ENCODE peak calls at places on chromosomes 13 and 19, in five cellular contexts. E is H1, S is HCT116, K is K562, M is GM12878. U is an unnamed sample.

GRCh38 chr19:33736158-33736557 is 60.5 kb upstream of the KCTD15 start:
- DNase-seq in E (no peak), S (no peak), K (no peak), M (no peak), U (no peak)

GRCh38 chr13:84823528-84823927 is 941.3 kb upstream of the SLITRK1 start:
- DNase-seq in E (no peak), S (no peak), K (no peak), M (no peak), U (no peak)

GRCh38 chr19:2646866-2647535 is 55.5 kb downstream of the GNG7 start:
- DNase-seq in E (no peak), S (no peak), K (no peak), M (no peak), U (no peak)

GRCh38 chr13:106490177-106490576 is 45.3 kb downstream of the EFNB2 start:
- DNase-seq in E (no peak), S (no peak), K (no peak), M (no peak), U (no peak)

GRCh38 chr19:21751379-21751778 is 16.0 kb downstream of the ZNF100 start:
- DNase-seq in E (no peak), S (no peak), K (no peak), M (no peak), U (peak; percentile 1)

GRCh38 chr19:15115080-15115479 is 7.9 kb downstream of the SYDE1 start:
- DNase-seq in E (no peak), S (no peak), K (no peak), M (no peak), U (no peak)

GRCh38 chr19:6734096-6734696 is 3.2 kb downstream of the GPR108 start:
- DNase-seq in E (no peak), S (no peak), K (peak; percentile 68), M (no peak), U (no peak)

GRCh38 chr13:100526299-100527030 is 62.1 kb downstream of the GGACT start:
- DNase-seq in E (no peak), S (no peak), K (no peak), M (no peak), U (no peak)

GRCh38 chr19:10729406-10729805 is 11.5 kb downstream of the DNM2 start:
- DNase-seq in E (no peak), S (no peak), K (no peak), M (no peak), U (no peak)

GRCh38 chr13:51347099-51347498 is 7.6 kb downstream of the SERPINE3 start:
- DNase-seq in E (no peak), S (no peak), K (no peak), M (no peak), U (no peak)

GRCh38 chr13:63463782-63464610 is 2048.3 kb upstream of the PCDH20 start:
- DNase-seq in E (no peak), S (no peak), K (no peak), M (peak; percentile 21), U (no peak)

GRCh38 chr13:82627183-82627582 is 1255.1 kb downstream of the SLITRK1 start:
- DNase-seq in E (no peak), S (no peak), K (no peak), M (no peak), U (no peak)

GRCh38 chr19:48554385-48555091 is 2.6 kb downstream of the SULT2B1 start:
- DNase-seq in E (peak; percentile 75), S (no peak), K (no peak), M (no peak), U (peak; percentile 67)

GRCh38 chr13:51645154-51645650 is 60.9 kb downstream of the WDFY2 start:
- DNase-seq in E (no peak), S (no peak), K (no peak), M (no peak), U (no peak)

GRCh38 chr19:56125806-56126590 is 4.9 kb upstream of the ZNF787 start:
- DNase-seq in E (no peak), S (no peak), K (peak; percentile 92), M (no peak), U (no peak)

GRCh38 chr19:18589380-18590272 is 1.0 kb downstream of the REX1BD start:
- DNase-seq in E (peak; percentile 87), S (peak; percentile 73), K (peak; percentile 83), M (no peak), U (peak; percentile 65)

GRCh38 chr19:10797541-10798256 is 38.3 kb downstream of the TMED1 start:
- DNase-seq in E (no peak), S (no peak), K (no peak), M (peak; percentile 74), U (no peak)

GRCh38 chr19:8500158-8500557 is 2.3 kb downstream of the PRAM1 start:
- DNase-seq in E (no peak), S (no peak), K (no peak), M (no peak), U (no peak)

GRCh38 chr13:112143046-112143752 is 76.2 kb downstream of the SOX1 start:
- DNase-seq in E (no peak), S (no peak), K (no peak), M (no peak), U (no peak)

GRCh38 chr13:65336916-65337315 is 1893.2 kb downstream of the PCDH9 start:
- DNase-seq in E (no peak), S (no peak), K (no peak), M (no peak), U (no peak)

GRCh38 chr19:54561840-54562239 is 11.8 kb upstream of the LILRA2 start:
- DNase-seq in E (no peak), S (no peak), K (peak; percentile 29), M (no peak), U (no peak)

GRCh38 chr13:43307921-43308433 is 284.6 kb downstream of the DNAJC15 start:
- DNase-seq in E (no peak), S (no peak), K (peak; percentile 4), M (peak; percentile 68), U (peak; percentile 86)

GRCh38 chr19:35644987-35645679 is 3.0 kb upstream of the COX6B1 start:
- DNase-seq in E (peak; percentile 98), S (peak; percentile 56), K (peak; percentile 91), M (no peak), U (peak; percentile 53)

GRCh38 chr19:2171349-2172145 is 7.8 kb downstream of the DOT1L start:
- DNase-seq in E (peak; percentile 63), S (no peak), K (peak; percentile 86), M (peak; percentile 90), U (peak; percentile 76)

GRCh38 chr13:72808917-72809500 is 27.1 kb downstream of the PIBF1 start:
- DNase-seq in E (no peak), S (no peak), K (peak; percentile 12), M (no peak), U (peak; percentile 9)

GRCh38 chr19:17011485-17011884 is 15.1 kb downstream of the CPAMD8 start:
- DNase-seq in E (no peak), S (no peak), K (no peak), M (no peak), U (no peak)

GRCh38 chr13:112616586-112617381 is 28.8 kb upstream of the TUBGCP3 start:
- DNase-seq in E (peak; percentile 53), S (peak; percentile 55), K (peak; percentile 58), M (no peak), U (peak; percentile 35)

GRCh38 chr13:80463673-80464352 is 122.9 kb upstream of the SPRY2 start:
- DNase-seq in E (no peak), S (no peak), K (no peak), M (no peak), U (no peak)

GRCh38 chr19:2338751-2339643 is 10.5 kb downstream of the SPPL2B start:
- DNase-seq in E (no peak), S (no peak), K (no peak), M (no peak), U (no peak)

GRCh38 chr13:46668906-46669525 is 116.0 kb downstream of the LRCH1 start:
- DNase-seq in E (no peak), S (no peak), K (no peak), M (no peak), U (no peak)

GRCh38 chr19:39913682-39914333 is 20.6 kb downstream of the FCGBP start:
- DNase-seq in E (no peak), S (no peak), K (no peak), M (no peak), U (no peak)

GRCh38 chr19:42032428-42032827 is 37.6 kb downstream of the GRIK5 start:
- DNase-seq in E (peak; percentile 51), S (no peak), K (no peak), M (no peak), U (no peak)

GRCh38 chr13:87671031-87671823 is at the start of gene SLITRK5:
- DNase-seq in E (peak; percentile 94), S (no peak), K (peak; percentile 10), M (no peak), U (peak; percentile 3)
- TF ChIP-seq CEBPB in E (no peak), S (no peak), K (no peak), M (no peak), U (no peak)

DNA sequence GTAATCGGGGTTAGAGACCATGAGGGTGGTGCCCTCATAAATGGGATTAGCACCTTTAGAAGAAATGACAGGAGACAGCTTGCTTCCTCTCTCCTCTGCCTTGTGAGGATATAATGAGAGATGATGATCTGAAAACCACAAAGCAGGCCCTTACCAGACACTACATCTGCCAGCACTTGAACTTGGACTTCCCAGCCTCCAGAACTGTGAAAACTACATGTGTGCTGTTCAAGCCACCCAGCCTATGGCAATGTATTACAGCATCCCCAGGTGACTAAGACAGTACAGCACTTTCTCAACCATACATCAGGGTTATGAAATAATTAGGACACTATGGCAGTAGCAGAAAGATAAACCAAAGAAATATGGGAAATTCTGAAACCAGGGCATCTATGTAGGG is 7.4 kb downstream of the ZNF564 start:
- DNase-seq in E (no peak), S (no peak), K (peak; percentile 63), M (no peak), U (no peak)
- TF ChIP-seq YY1 in E (no peak), S (no peak), K (no peak), M (no peak), U (no peak)

DNA sequence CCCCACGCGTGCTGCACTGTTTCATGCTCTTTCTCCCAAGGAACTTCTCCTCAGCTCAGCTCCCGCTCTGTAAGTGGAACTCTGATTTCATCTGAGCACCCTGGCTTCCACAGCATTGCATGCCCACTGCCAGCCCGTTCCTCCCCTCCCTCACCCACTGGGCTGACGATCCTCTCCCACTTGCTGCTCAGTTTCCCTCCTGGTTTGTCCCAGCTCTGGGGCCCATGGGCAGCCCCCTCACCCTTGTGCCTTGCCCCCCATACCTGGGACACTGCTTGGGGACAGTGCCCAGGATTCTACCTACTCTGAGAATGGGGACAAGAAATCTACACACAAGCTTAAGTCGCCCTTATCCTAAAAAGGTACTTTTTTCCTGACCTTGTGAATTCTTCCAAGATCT is 115.9 kb upstream of the C1QTNF9B start:
- DNase-seq in E (no peak), S (no peak), K (no peak), M (no peak), U (no peak)
- TF ChIP-seq CEBPB in E (no peak), S (no peak), K (no peak), M (no peak), U (no peak)

GRCh38 chr19:11849264-11849615 is 714 bp downstream of the ZNF439 start:
- DNase-seq in E (no peak), S (no peak), K (no peak), M (no peak), U (no peak)
- TF ChIP-seq YY1 in E (no peak), S (no peak), K (no peak), M (no peak), U (no peak)

GRCh38 chr13:59677966-59678814 is 485.5 kb downstream of the DIAPH3 start:
- DNase-seq in E (no peak), S (peak; percentile 29), K (peak; percentile 49), M (no peak), U (peak; percentile 42)
- TF ChIP-seq CEBPB in E (no peak), S (no peak), K (no peak), M (no peak), U (no peak)

U was measured in HepG2.